ENCODE peak calls at places on chromosomes 16 and 17, in four cellular contexts. L is HepG2, Q is K562, O is GM12878. I is an unnamed sample.

GRCh38 chr17:77489898-77490265 is 349.1 kb downstream of the SEC14L1 start:
- DNase-seq in L (no peak), Q (no peak), O (no peak), I (no peak)

GRCh38 chr17:31060814-31061550 is 33.8 kb upstream of the NF1 start:
- DNase-seq in L (no peak), Q (no peak), O (no peak), I (no peak)

GRCh38 chr16:1323296-1324239 is 9.9 kb upstream of the BAIAP3 start:
- DNase-seq in L (no peak), Q (no peak), O (no peak), I (no peak)

GRCh38 chr17:39674702-39675389 is 6.6 kb downstream of the PNMT start:
- DNase-seq in L (peak; percentile 81), Q (peak; percentile 69), O (no peak), I (no peak)

GRCh38 chr16:80804061-80804450 is 342 bp downstream of the CDYL2 start:
- DNase-seq in L (peak; percentile 6), Q (no peak), O (no peak), I (peak; percentile 29)

GRCh38 chr16:87249425-87249824 is 67.8 kb downstream of the C16orf95 start:
- DNase-seq in L (no peak), Q (no peak), O (no peak), I (no peak)

GRCh38 chr17:19876524-19877161 is 8.9 kb upstream of the ULK2 start:
- DNase-seq in L (no peak), Q (no peak), O (no peak), I (no peak)

GRCh38 chr16:57159447-57159846 is 26.4 kb downstream of the PSME3IP1 start:
- DNase-seq in L (no peak), Q (no peak), O (no peak), I (no peak)

GRCh38 chr17:19021622-19022083 is 17.1 kb upstream of the FAM83G start:
- DNase-seq in L (no peak), Q (peak; percentile 57), O (no peak), I (peak; percentile 75)

GRCh38 chr16:9058211-9058610 is 33.2 kb upstream of the HAPSTR1 start:
- DNase-seq in L (no peak), Q (no peak), O (no peak), I (no peak)

GRCh38 chr17:77563439-77564102 is 394.9 kb upstream of the TNRC6C start:
- DNase-seq in L (no peak), Q (no peak), O (no peak), I (no peak)

GRCh38 chr17:47694818-47695663 is 1.1 kb downstream of the TBKBP1 start:
- DNase-seq in L (no peak), Q (peak; percentile 60), O (no peak), I (no peak)

GRCh38 chr17:48456584-48456983 is 26.6 kb upstream of the SKAP1 start:
- DNase-seq in L (no peak), Q (no peak), O (no peak), I (peak; percentile 18)

GRCh38 chr17:42849451-42850157 is 1.4 kb upstream of the AOC3 start:
- DNase-seq in L (no peak), Q (no peak), O (no peak), I (no peak)

GRCh38 chr16:35184356-35184870 is 1725.0 kb downstream of the TP53TG3F start:
- DNase-seq in L (no peak), Q (no peak), O (no peak), I (no peak)

GRCh38 chr16:48609453-48610023 is 442 bp downstream of the N4BP1 start:
- DNase-seq in L (no peak), Q (no peak), O (no peak), I (peak; percentile 56)

GRCh38 chr17:55717898-55718735 is 4.5 kb downstream of the TMEM100 start:
- DNase-seq in L (peak; percentile 78), Q (peak; percentile 42), O (no peak), I (peak; percentile 82)

GRCh38 chr17:78925662-78926555 is 722 bp upstream of the TIMP2 start:
- DNase-seq in L (peak; percentile 52), Q (no peak), O (no peak), I (no peak)

GRCh38 chr16:57115504-57116182 is 23.3 kb downstream of the CPNE2 start:
- DNase-seq in L (no peak), Q (no peak), O (no peak), I (no peak)

GRCh38 chr17:29125651-29126050 is 54.5 kb downstream of the MYO18A start:
- DNase-seq in L (no peak), Q (no peak), O (no peak), I (no peak)

GRCh38 chr17:49576906-49577650 is 1.4 kb downstream of the NXPH3 start:
- DNase-seq in L (no peak), Q (no peak), O (no peak), I (no peak)

GRCh38 chr16:89574681-89575246 is 794 bp upstream of the CPNE7 start:
- DNase-seq in L (no peak), Q (peak; percentile 93), O (no peak), I (peak; percentile 87)

GRCh38 chr17:5049314-5049819 is 14.1 kb upstream of the SLC52A1 start:
- DNase-seq in L (no peak), Q (no peak), O (peak; percentile 23), I (no peak)

GRCh38 chr16:3578610-3579551 is 1.7 kb upstream of the NLRC3 start:
- DNase-seq in L (no peak), Q (peak; percentile 51), O (peak; percentile 56), I (no peak)

GRCh38 chr16:13376174-13376573 is 474.8 kb downstream of the SHISA9 start:
- DNase-seq in L (no peak), Q (no peak), O (no peak), I (no peak)

GRCh38 chr17:78356163-78356713 is 3.6 kb downstream of the SOCS3 start:
- DNase-seq in L (no peak), Q (peak; percentile 53), O (peak; percentile 97), I (peak; percentile 66)

GRCh38 chr16:89014611-89015230 is 37.7 kb upstream of the CBFA2T3 start:
- DNase-seq in L (no peak), Q (no peak), O (no peak), I (no peak)

GRCh38 chr17:5877366-5877765 is 192.8 kb upstream of the WSCD1 start:
- DNase-seq in L (no peak), Q (no peak), O (no peak), I (no peak)

GRCh38 chr17:4175921-4176802 is 33.2 kb downstream of the CYB5D2 start:
- DNase-seq in L (no peak), Q (no peak), O (no peak), I (no peak)

GRCh38 chr17:79023886-79024771 is at the start of gene C1QTNF1:
- DNase-seq in L (no peak), Q (no peak), O (no peak), I (peak; percentile 70)

DNA sequence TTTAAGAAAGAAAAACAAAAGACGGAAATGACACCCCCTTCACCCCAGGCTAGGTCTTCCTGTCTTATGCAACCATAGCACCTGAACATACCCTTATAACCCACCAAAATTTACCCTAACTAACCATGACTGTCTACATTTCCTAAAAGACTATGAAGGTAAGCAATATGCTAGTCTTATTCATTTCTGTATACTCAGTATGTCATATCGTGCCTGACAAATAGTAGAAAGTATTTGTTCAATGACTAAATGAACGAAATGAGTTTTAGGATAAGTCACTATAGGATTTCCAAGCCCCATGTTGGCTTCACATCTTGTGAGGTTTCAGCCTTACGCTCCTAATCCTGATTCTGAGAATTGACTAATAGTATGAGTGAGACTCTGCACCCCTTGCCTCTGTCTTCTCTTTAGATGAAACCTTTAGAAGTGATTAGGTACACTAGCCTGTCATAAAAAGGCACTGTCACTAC is 6.5 kb downstream of the ADAT1 start:
- DNase-seq in L (no peak), Q (no peak), O (no peak), I (no peak)
- TF ChIP-seq ATF3 in L (no peak), Q (no peak), O (no peak), I (no peak)

DNA sequence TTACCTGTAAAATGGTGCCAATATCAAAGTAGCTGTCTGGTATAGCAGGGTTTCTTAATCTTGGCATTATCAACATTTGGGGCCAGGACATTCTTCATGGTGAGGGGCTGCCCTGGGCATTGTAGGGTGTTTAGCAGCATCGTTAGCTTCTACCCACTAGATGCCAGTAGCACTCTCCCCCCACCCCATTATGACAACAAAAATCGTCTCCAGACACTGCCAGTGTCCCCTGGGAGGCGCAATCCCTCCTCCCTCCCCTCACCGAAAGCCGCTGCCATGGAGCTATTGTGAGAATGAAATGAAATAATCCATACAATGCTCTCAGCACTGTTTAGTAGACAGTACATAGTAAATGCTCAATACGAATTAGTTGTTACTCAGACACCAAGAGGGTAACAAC is 502.8 kb downstream of the NPIPA7 start:
- DNase-seq in L (no peak), Q (no peak), O (no peak), I (no peak)
- TF ChIP-seq ETV6 in L (no peak), Q (no peak), O (no peak), I (no peak)

GRCh38 chr17:75817571-75817970 is 26.6 kb downstream of the UNC13D start:
- DNase-seq in L (no peak), Q (no peak), O (no peak), I (no peak)

GRCh38 chr17:75819723-75820410 is 24.3 kb downstream of the UNC13D start:
- DNase-seq in L (no peak), Q (no peak), O (no peak), I (no peak)

GRCh38 chr17:75818326-75818885 is 25.8 kb downstream of the UNC13D start:
- DNase-seq in L (no peak), Q (no peak), O (no peak), I (no peak)

GRCh38 chr17:75820411-75821080 is 23.7 kb downstream of the UNC13D start:
- DNase-seq in L (no peak), Q (no peak), O (no peak), I (no peak)

GRCh38 chr17:75819116-75819515 is 25.1 kb downstream of the UNC13D start:
- DNase-seq in L (no peak), Q (no peak), O (no peak), I (no peak)
- TF ChIP-seq SP1 in L (no peak), Q (no peak), O (no peak), I (no peak)

DNA sequence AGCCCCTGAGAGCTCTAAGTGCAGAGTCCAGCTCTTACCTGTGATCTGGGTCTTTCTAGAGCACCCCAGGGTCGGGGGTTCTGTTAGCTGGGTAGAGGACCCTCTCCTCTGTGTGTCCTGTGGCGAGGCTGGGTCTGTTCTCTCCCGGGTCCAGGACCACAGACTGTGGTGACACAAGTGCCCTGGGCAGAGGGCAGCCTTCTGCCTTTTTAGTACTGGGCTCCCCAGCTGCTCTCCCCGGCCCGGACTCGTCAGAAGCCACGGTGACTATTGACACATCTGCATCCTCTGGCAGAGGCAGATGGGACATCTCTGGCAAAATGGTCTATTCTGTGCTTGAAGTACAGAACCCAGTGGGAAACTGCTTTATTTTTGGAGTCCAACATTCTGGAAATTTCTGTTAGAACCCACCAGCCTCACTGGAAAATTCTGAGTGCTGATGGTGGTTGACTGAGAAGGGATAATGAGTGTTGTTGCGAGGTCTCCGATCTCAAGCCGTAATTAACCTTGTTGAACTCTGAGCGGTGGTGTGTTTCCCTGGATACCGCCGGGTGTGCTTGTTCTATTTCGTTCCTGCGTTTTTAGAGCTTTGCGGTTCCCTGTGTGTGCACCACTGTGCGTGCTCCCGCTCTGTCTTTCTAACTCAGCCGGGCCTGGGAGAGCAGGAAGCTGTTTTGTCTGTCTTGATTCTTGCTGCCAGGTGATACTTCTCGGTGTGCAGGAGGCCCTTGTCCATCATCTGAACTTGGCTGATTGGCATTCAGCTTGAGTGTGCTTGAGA is 26.0 kb upstream of the NUDT16L1 start:
- DNase-seq in L (no peak), Q (no peak), O (no peak), I (no peak)
- TF ChIP-seq ATF3 in L (no peak), Q (no peak), O (no peak), I (no peak)